ENCODE peak calls at places on chromosome 11, in six cellular contexts. L is B cell, R is glutamatergic neuron, C is cardiac fibroblast, O is left ventricle myocardium inferior, N is tibial nerve. G is an unnamed sample.

GRCh38 chr11:119319702-119320592 is 3.0 kb upstream of the MCAM start:
- DNase-seq in N (no peak), R (peak), C (peak), O (no peak), L (peak), G (no peak)

GRCh38 chr11:61163714-61164609 is 2.7 kb upstream of the VPS37C start:
- DNase-seq in N (no peak), O (no peak), C (no peak), R (no peak), L (peak), G (peak)

GRCh38 chr11:33266418-33267215 is 9.4 kb downstream of the HIPK3 start:
- DNase-seq in C (peak), R (no peak), N (peak), O (peak), L (no peak), G (no peak)

GRCh38 chr11:131302831-131303230 is 67.6 kb upstream of the NTM start:
- DNase-seq in C (no peak), R (no peak), L (no peak), O (no peak), N (no peak), G (no peak)

GRCh38 chr11:8192016-8192895 is 23.4 kb upstream of the RIC3 start:
- DNase-seq in O (peak), L (peak), C (peak), N (peak), R (peak), G (peak)

GRCh38 chr11:61352038-61352437 is 9.6 kb downstream of the CYB561A3 start:
- DNase-seq in N (peak), R (no peak), O (no peak), L (no peak), C (no peak), G (no peak)

GRCh38 chr11:57124460-57124859 is 57.3 kb upstream of the LRRC55 start:
- DNase-seq in O (no peak), N (no peak), L (no peak), C (no peak), R (no peak), G (no peak)

GRCh38 chr11:68536706-68537105 is 76.2 kb downstream of the PPP6R3 start:
- DNase-seq in N (no peak), C (no peak), O (no peak), R (no peak), L (no peak), G (no peak)

GRCh38 chr11:44600261-44600660 is 34.8 kb downstream of the CD82 start:
- DNase-seq in R (no peak), C (no peak), N (no peak), O (no peak), L (no peak), G (no peak)

GRCh38 chr11:112880454-112880853 is 80.8 kb upstream of the NCAM1 start:
- DNase-seq in L (no peak), N (no peak), O (no peak), C (no peak), R (no peak), G (peak)

GRCh38 chr11:45423475-45424081 is 137.4 kb upstream of the SYT13 start:
- DNase-seq in N (no peak), R (no peak), L (no peak), C (no peak), O (no peak), G (no peak)

GRCh38 chr11:44223261-44223660 is 86.7 kb downstream of the ALX4 start:
- DNase-seq in R (no peak), O (no peak), L (no peak), N (no peak), C (peak), G (no peak)

GRCh38 chr11:67391304-67392181 is at the start of gene RAD9A:
- DNase-seq in R (peak), O (peak), C (peak), L (peak), N (peak), G (peak)

DNA sequence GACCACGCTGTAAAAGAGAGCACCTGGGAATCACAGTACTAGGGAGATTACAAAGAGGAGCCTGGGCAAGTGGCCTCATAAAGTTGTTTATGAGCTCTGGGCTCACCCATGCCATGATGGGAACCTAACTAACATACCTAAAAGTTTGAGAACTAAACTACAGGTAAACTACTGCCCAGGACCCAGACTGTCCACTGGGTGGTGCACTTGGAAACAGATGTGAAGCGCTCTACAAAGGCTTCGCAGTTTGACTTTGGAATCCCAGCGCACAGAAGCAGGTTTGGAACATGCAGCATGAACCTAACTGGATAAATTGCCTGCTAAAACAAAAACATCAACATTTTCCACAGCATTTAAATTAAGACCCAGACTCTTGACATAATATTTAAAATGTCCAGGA is 418.6 kb downstream of the FAM181B start:
- DNase-seq in L (no peak), N (peak), O (no peak), C (no peak), R (peak), G (peak)
- TF ChIP-seq CTCF in L (no peak), N (no peak), O (no peak), C (no peak), R (peak), G (no peak)

DNA sequence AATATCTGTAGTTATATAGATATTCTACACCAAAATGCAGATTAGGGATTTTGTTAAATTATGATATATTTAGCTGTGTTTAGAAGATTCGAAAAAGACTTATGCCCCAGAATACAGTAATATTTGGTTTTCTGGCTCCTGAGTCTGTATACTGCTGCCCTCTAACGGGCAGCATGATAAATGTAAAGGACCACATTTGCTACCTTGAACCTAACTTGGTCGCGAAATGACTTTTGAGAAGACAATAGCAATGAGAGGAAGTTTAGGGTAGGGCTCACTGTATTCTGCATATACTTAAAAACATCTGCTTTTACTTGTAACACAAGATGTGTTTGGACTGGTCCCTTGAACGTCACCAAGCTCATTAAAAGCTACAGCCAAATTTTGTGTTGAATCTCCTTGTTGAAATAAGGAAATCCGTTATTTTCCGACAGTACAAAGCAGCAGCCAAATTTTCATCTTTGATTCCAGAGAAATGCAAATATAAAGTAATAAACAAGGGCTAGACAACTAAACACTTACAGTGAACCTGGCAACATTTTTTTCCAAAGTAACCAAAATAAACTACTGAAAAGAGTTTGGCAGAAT is 309.1 kb downstream of the SWAP70 start:
- DNase-seq in R (no peak), C (peak), O (no peak), N (peak), L (peak), G (peak)
- TF ChIP-seq CTCF in R (peak), C (peak), O (peak), N (peak), L (peak), G (peak)

GRCh38 chr11:105220175-105220574 is 80.6 kb upstream of the CARD18 start:
- DNase-seq in N (no peak), R (no peak), L (no peak), C (no peak), O (no peak), G (no peak)
- TF ChIP-seq CTCF in N (no peak), R (no peak), L (no peak), C (no peak), O (no peak), G (no peak)

GRCh38 chr11:63635762-63636465 is 21.7 kb upstream of the PLAAT3 start:
- DNase-seq in N (peak), R (peak), L (peak), O (peak), C (peak), G (peak)

GRCh38 chr11:63643205-63643604 is 28.0 kb downstream of the ATL3 start:
- DNase-seq in C (no peak), R (no peak), L (no peak), N (no peak), O (no peak), G (no peak)

GRCh38 chr11:63639195-63639832 is 25.1 kb upstream of the PLAAT3 start:
- DNase-seq in O (no peak), L (no peak), N (no peak), C (peak), R (no peak), G (no peak)

DNA sequence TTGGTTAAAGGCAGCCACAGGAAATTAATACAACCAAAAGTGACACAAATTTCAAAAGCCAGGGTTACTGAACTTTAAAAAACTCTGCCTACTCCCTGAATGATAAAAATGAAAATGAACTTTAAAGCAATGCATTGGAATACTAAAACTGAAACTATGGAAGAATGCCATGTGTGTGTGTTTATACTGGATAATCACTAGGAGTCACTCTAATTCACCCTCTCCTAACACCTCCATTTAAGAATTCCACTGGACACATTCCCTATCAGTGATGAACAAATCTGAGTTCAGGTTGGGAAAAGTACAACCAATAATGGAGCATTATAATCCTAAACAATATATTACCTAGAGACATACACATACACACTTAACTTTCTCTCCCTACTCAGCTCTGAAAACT is 27.5 kb upstream of the PLAAT3 start:
- DNase-seq in R (no peak), O (no peak), L (no peak), N (no peak), C (peak), G (no peak)
- TF ChIP-seq CTCF in R (no peak), O (no peak), L (no peak), N (no peak), C (no peak), G (no peak)

GRCh38 chr11:86274503-86274902 is 27.5 kb upstream of the HIKESHI start:
- DNase-seq in R (no peak), C (no peak), O (no peak), L (no peak), N (no peak), G (no peak)
- TF ChIP-seq CTCF in R (no peak), C (peak), O (no peak), L (no peak), N (no peak), G (peak)

DNA sequence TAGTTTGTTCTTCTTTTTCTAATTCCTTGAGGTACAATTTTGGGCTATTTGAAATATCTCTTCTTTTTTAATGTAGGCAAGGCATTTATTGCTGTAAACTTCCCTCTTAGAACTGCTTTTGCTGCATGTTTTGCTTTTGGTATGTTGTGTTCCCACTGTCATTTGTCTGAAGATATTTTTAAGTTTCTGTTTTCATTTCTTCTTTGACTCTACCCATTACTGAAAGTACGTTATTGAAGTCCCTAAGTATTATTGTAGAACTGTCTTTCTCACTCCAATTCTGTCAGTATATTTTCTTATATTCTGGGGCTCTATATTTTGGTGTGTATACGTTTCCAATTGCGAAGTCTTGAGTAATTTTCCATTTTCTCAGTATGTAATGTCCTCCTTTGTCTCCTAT is 77.9 kb downstream of the KCNQ1OT1 start:
- DNase-seq in R (no peak), O (no peak), L (no peak), N (no peak), C (no peak), G (no peak)
- TF ChIP-seq CTCF in R (no peak), O (no peak), L (no peak), N (no peak), C (no peak), G (no peak)

GRCh38 chr11:14538271-14538925 is 18.2 kb upstream of the PSMA1 start:
- DNase-seq in N (no peak), C (peak), O (peak), R (no peak), L (no peak), G (no peak)

GRCh38 chr11:14542384-14542783 is 22.2 kb upstream of the PSMA1 start:
- DNase-seq in C (no peak), L (no peak), O (no peak), R (no peak), N (no peak), G (no peak)

GRCh38 chr11:14541180-14541579 is 21.0 kb upstream of the PSMA1 start:
- DNase-seq in N (no peak), R (no peak), L (no peak), C (peak), O (no peak), G (no peak)

GRCh38 chr11:14538926-14539554 is 18.9 kb upstream of the PSMA1 start:
- DNase-seq in N (no peak), C (no peak), O (no peak), L (no peak), R (no peak), G (no peak)

GRCh38 chr11:14539867-14540475 is 19.8 kb upstream of the PSMA1 start:
- DNase-seq in L (no peak), C (peak), O (no peak), N (no peak), R (no peak), G (peak)
- TF ChIP-seq CTCF in L (no peak), C (no peak), O (no peak), N (no peak), R (no peak), G (no peak)

GRCh38 chr11:16041207-16041606 is 315.1 kb downstream of the SOX6 start:
- DNase-seq in O (no peak), N (no peak), R (no peak), C (no peak), L (no peak), G (no peak)
- TF ChIP-seq CTCF in O (no peak), N (no peak), R (no peak), C (no peak), L (no peak), G (no peak)

G was measured in activated CD8-positive, alpha-beta T cell treated with anti-CD3 and anti-CD28 coated beads for 36 hours.